ENCODE peak calls at places on chromosome 17, in five cellular contexts. H, O, W, K and F are unnamed samples.

GRCh38 chr17:51119415-51120356 is 982 bp downstream of the SPAG9 start:
- DNase-seq in H (peak; percentile 41), W (peak; percentile 3), K (peak; percentile 24), O (peak; percentile 68), F (peak; percentile 48)

GRCh38 chr17:79732246-79732645 is 1.5 kb downstream of the ENPP7 start:
- DNase-seq in O (no peak), K (no peak), W (no peak), H (no peak), F (no peak)

GRCh38 chr17:2062571-2063183 is 7.8 kb downstream of the HIC1 start:
- DNase-seq in K (no peak), O (no peak), H (no peak), W (no peak), F (no peak)

GRCh38 chr17:43021739-43022512 is at the start of gene VAT1:
- DNase-seq in W (peak; percentile 28), K (peak; percentile 46), H (peak; percentile 86), O (peak; percentile 89), F (peak; percentile 87)

GRCh38 chr17:4163951-4164350 is 21.0 kb downstream of the CYB5D2 start:
- DNase-seq in H (no peak), O (no peak), K (no peak), W (no peak), F (peak; percentile 34)

GRCh38 chr17:43994272-43995149 is 9.9 kb upstream of the NAGS start:
- DNase-seq in H (peak; percentile 54), W (peak; percentile 53), K (peak; percentile 54), O (peak; percentile 80), F (peak; percentile 80)

GRCh38 chr17:42779942-42780815 is at the start of gene WNK4:
- DNase-seq in W (no peak), O (no peak), K (no peak), H (no peak), F (no peak)

GRCh38 chr17:7667616-7668406 is 17.1 kb downstream of the ATP1B2 start:
- DNase-seq in W (no peak), K (no peak), O (no peak), H (no peak), F (no peak)

GRCh38 chr17:37089998-37090397 is 141.2 kb downstream of the AATF start:
- DNase-seq in H (no peak), O (no peak), K (peak; percentile 9), W (peak; percentile 60), F (no peak)